ENCODE peak calls at places on chromosome 20, in five cellular contexts. U, I, C, G and S are unnamed samples.
A peak's percentile ranks its signal among the peaks of the same experiment; 100 is the strongest.

GRCh38 chr20:22333885-22334545 is 250.4 kb downstream of the FOXA2 start:
- DNase-seq in U (peak; percentile 35), I (peak; percentile 48), C (peak; percentile 54), G (peak; percentile 72), S (no peak)

GRCh38 chr20:25496968-25497401 is 88.3 kb downstream of the NINL start:
- DNase-seq in U (no peak), I (no peak), C (peak; percentile 6), G (no peak), S (no peak)

GRCh38 chr20:24738981-24739633 is 210.0 kb upstream of the CST7 start:
- DNase-seq in U (no peak), I (no peak), C (no peak), G (peak; percentile 52), S (no peak)

GRCh38 chr20:21394120-21394519 is 3.2 kb downstream of the NKX2-4 start:
- DNase-seq in U (no peak), I (no peak), C (no peak), G (no peak), S (no peak)

GRCh38 chr20:11921326-11921725 is 3.6 kb downstream of the BTBD3 start:
- DNase-seq in U (no peak), I (no peak), C (no peak), G (no peak), S (no peak)

GRCh38 chr20:25008388-25009217 is 16.1 kb upstream of the APMAP start:
- DNase-seq in U (no peak), I (no peak), C (no peak), G (no peak), S (no peak)

GRCh38 chr20:58174708-58175287 is 53.7 kb downstream of the ANKRD60 start:
- DNase-seq in U (peak; percentile 64), I (peak; percentile 34), C (no peak), G (peak; percentile 20), S (no peak)

GRCh38 chr20:53074811-53075314 is 102.7 kb downstream of the TSHZ2 start:
- DNase-seq in U (no peak), I (no peak), C (peak; percentile 17), G (no peak), S (no peak)

GRCh38 chr20:23641936-23642751 is 4.4 kb upstream of the CST3 start:
- DNase-seq in U (peak; percentile 72), I (no peak), C (peak; percentile 93), G (peak; percentile 30), S (no peak)

GRCh38 chr20:38485041-38485440 is 12.4 kb downstream of the RALGAPB start:
- DNase-seq in U (no peak), I (no peak), C (no peak), G (no peak), S (no peak)

GRCh38 chr20:49676581-49677291 is 36.9 kb downstream of the B4GALT5 start:
- DNase-seq in U (no peak), I (no peak), C (peak; percentile 61), G (no peak), S (no peak)

GRCh38 chr20:56985286-56985685 is 281.2 kb downstream of the BMP7 start:
- DNase-seq in U (no peak), I (no peak), C (no peak), G (no peak), S (no peak)

GRCh38 chr20:44590980-44591778 is 8.8 kb downstream of the PKIG start:
- DNase-seq in U (no peak), I (no peak), C (no peak), G (no peak), S (no peak)

GRCh38 chr20:9035129-9035528 is 33.8 kb upstream of the PLCB4 start:
- DNase-seq in U (no peak), I (no peak), C (peak; percentile 88), G (no peak), S (no peak)

GRCh38 chr20:42338274-42339172 is 720.3 kb upstream of the CHD6 start:
- DNase-seq in U (peak; percentile 26), I (no peak), C (no peak), G (no peak), S (no peak)

GRCh38 chr20:9886227-9886626 is 47.4 kb upstream of the PAK5 start:
- DNase-seq in U (no peak), I (no peak), C (no peak), G (no peak), S (no peak)

GRCh38 chr20:36154696-36155628 is at the start of gene EPB41L1:
- DNase-seq in U (peak; percentile 24), I (no peak), C (peak; percentile 38), G (no peak), S (no peak)

GRCh38 chr20:54014301-54014914 is 56.0 kb downstream of the BCAS1 start:
- DNase-seq in U (no peak), I (no peak), C (no peak), G (no peak), S (no peak)

GRCh38 chr20:2114560-2114959 is 12.9 kb downstream of the STK35 start:
- DNase-seq in U (no peak), I (no peak), C (peak; percentile 53), G (no peak), S (no peak)
- H3K4me1 ChIP-seq in U (peaks cover 33% of the 10 kb centered on the region), I (peaks cover 18% of the 10 kb centered on the region), C (peaks cover 2% of the 10 kb centered on the region), G (peaks cover 4% of the 10 kb centered on the region), S (peaks cover 69% of the 10 kb centered on the region)

GRCh38 chr20:41138527-41139226 is 1.3 kb downstream of the PLCG1 start:
- DNase-seq in U (no peak), I (peak; percentile 64), C (peak; percentile 45), G (peak; percentile 86), S (peak; percentile 81)
- H3K4me3 ChIP-seq in U (peak overlapping the region; percentile 75), I (peak overlapping the region; percentile 65), C (peak overlapping the region; percentile 96), G (peak overlapping the region; percentile 81), S (peak overlapping the region; percentile 89)

GRCh38 chr20:59648720-59649119 is 44.4 kb downstream of the PHACTR3 start:
- DNase-seq in U (no peak), I (no peak), C (no peak), G (no peak), S (no peak)

GRCh38 chr20:59652381-59652780 is 48.0 kb downstream of the PHACTR3 start:
- DNase-seq in U (no peak), I (no peak), C (no peak), G (no peak), S (no peak)

GRCh38 chr20:59646487-59646886 is 42.1 kb downstream of the PHACTR3 start:
- DNase-seq in U (no peak), I (no peak), C (no peak), G (no peak), S (no peak)

GRCh38 chr20:59647271-59647670 is 42.9 kb downstream of the PHACTR3 start:
- DNase-seq in U (no peak), I (no peak), C (no peak), G (no peak), S (no peak)

DNA sequence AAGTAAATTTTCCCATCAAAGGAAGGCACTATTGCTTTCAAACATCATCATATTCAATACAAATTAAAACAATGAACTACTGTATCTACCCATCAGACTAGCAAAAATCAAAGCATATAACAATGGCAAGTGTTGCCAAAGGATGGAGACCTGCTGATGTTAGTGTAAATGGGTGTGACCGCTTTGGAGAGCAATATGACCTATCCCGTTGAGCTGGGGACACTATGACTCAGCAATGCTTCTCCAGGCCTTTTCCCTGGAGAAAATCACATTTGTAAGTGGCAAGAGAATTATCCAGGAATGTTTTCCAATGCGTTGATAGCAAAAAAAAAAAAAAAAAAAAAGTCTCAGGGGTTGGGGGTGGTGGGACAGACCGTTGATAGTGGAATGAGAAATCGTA is 46.1 kb downstream of the PHACTR3 start:
- DNase-seq in U (no peak), I (no peak), C (no peak), G (no peak), S (no peak)
- H3K9me3 ChIP-seq in U (no peaks in the 10 kb centered on the region), I (no peaks in the 10 kb centered on the region), C (peaks cover 4% of the 10 kb centered on the region), G (peaks cover 4% of the 10 kb centered on the region), S (no peaks in the 10 kb centered on the region)

DNA sequence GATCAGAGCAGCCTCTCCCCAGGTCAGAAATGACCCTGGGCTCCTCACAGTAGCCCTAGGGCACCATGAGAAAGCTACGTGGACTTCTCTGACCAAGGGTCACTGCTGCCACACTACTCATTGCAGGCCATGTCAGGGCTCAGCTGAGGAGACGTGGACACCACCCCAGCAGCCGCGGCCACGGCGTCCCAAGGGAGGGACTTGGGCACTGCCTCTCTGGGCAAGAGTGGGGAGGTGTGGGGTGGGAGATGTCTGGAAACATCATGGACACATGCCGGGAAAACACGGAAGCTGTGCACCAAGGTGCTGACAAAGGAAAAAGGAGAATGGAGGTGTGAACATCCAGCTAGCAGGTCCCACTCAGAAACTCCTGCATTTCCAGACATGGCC is 9.0 kb downstream of the GMEB2 start:
- DNase-seq in U (no peak), I (no peak), C (no peak), G (no peak), S (no peak)
- H3K4me1 ChIP-seq in U (no peaks in the 10 kb centered on the region), I (no peaks in the 10 kb centered on the region), C (peaks cover 14% of the 10 kb centered on the region), G (peaks cover 9% of the 10 kb centered on the region), S (no peaks in the 10 kb centered on the region)

DNA sequence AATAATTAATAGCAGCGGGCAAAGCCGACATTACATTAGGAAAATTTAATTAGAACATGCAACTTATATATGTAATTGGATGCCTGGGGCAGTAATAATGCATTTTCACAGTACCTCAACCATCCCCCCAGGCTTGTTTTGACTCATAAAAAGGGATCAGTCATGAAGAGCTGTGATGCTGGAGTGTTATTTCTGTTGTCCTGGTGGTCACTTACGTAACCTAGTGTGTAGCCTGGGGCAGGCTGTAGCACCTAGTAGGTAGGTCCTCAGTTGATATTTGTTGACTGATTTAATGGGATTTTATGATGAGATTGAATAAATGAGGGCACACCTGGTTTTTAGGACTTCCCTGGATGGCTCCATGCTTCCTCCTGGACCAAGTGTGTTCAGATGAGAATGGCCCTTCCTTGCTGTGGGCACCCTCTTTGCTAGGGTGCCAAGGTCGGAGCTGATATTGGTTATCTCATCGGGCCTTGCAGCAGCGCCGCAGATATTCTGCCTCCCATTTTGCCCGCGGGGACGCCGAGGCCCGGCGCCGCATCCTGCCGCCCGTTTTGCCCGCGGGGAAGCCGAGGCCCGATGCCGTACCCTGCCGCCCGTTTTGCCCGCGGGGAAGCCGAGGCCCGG is 128.8 kb downstream of the CDH26 start:
- DNase-seq in U (no peak), I (no peak), C (no peak), G (no peak), S (no peak)
- H3K4me3 ChIP-seq in U (peak overlapping the region; percentile 59), I (no peak overlapping the region), C (no peak overlapping the region), G (no peak overlapping the region), S (no peak overlapping the region)

GRCh38 chr20:62097881-62098407 is 24.3 kb upstream of the LSM14B start:
- DNase-seq in U (no peak), I (no peak), C (no peak), G (no peak), S (no peak)

GRCh38 chr20:62101078-62101477 is 21.2 kb upstream of the LSM14B start:
- DNase-seq in U (no peak), I (no peak), C (no peak), G (no peak), S (no peak)

GRCh38 chr20:62096421-62097380 is 25.6 kb upstream of the LSM14B start:
- DNase-seq in U (no peak), I (no peak), C (no peak), G (no peak), S (no peak)
- H3K9me3 ChIP-seq in U (peaks cover 6% of the 10 kb centered on the region), I (no peaks in the 10 kb centered on the region), C (peaks cover 20% of the 10 kb centered on the region), G (no peaks in the 10 kb centered on the region), S (no peaks in the 10 kb centered on the region)

GRCh38 chr20:3815703-3816315 is 4.5 kb upstream of the AP5S1 start:
- DNase-seq in U (no peak), I (no peak), C (no peak), G (peak; percentile 70), S (peak; percentile 87)

GRCh38 chr20:3812975-3813599 is 7.3 kb upstream of the AP5S1 start:
- DNase-seq in U (no peak), I (no peak), C (no peak), G (no peak), S (no peak)

GRCh38 chr20:3813758-3814581 is 6.4 kb upstream of the AP5S1 start:
- DNase-seq in U (no peak), I (no peak), C (no peak), G (no peak), S (no peak)

GRCh38 chr20:3812259-3812681 is 8.1 kb upstream of the AP5S1 start:
- DNase-seq in U (no peak), I (peak; percentile 42), C (no peak), G (no peak), S (no peak)

GRCh38 chr20:3814928-3815495 is 5.3 kb upstream of the AP5S1 start:
- DNase-seq in U (no peak), I (no peak), C (no peak), G (no peak), S (no peak)
- H3K4me1 ChIP-seq in U (peaks cover 38% of the 10 kb centered on the region), I (peaks cover 43% of the 10 kb centered on the region), C (peaks cover 20% of the 10 kb centered on the region), G (peaks cover 63% of the 10 kb centered on the region), S (peaks cover 89% of the 10 kb centered on the region)